ENCODE peak calls at places on chromosomes 12 and 14, in five cellular contexts. One of them, this sample, is unnamed.

GRCh38 chr12:57229041-57229633 is 374 bp upstream of the SHMT2 start:
- DNase-seq in cardiac fibroblast: no peak
- DNase-seq in lower lobe of right lung: no peak
- DNase-seq in kidney epithelial cell: no peak
- DNase-seq in GM06990: no peak
- DNase-seq in this sample: no peak

GRCh38 chr12:27870939-27871338 is 90.9 kb upstream of the MANSC4 start:
- DNase-seq in cardiac fibroblast: peak; percentile 43
- DNase-seq in lower lobe of right lung: no peak
- DNase-seq in kidney epithelial cell: no peak
- DNase-seq in GM06990: no peak
- DNase-seq in this sample: no peak

GRCh38 chr14:19823765-19824164 is 20.2 kb downstream of the OR4N2 start:
- DNase-seq in lower lobe of right lung: no peak
- DNase-seq in cardiac fibroblast: peak; percentile 47
- DNase-seq in kidney epithelial cell: no peak
- DNase-seq in GM06990: no peak
- DNase-seq in this sample: no peak

GRCh38 chr12:76242813-76243540 is 105.2 kb downstream of the BBS10 start:
- DNase-seq in GM06990: no peak
- DNase-seq in kidney epithelial cell: no peak
- DNase-seq in lower lobe of right lung: no peak
- DNase-seq in cardiac fibroblast: peak; percentile 65
- DNase-seq in this sample: no peak

GRCh38 chr12:130858084-130858483 is 13.8 kb upstream of the RAN start:
- DNase-seq in GM06990: no peak
- DNase-seq in cardiac fibroblast: no peak
- DNase-seq in lower lobe of right lung: no peak
- DNase-seq in kidney epithelial cell: no peak
- DNase-seq in this sample: no peak

GRCh38 chr12:74539261-74539660 is 1.6 kb downstream of the ATXN7L3B start:
- DNase-seq in kidney epithelial cell: no peak
- DNase-seq in lower lobe of right lung: no peak
- DNase-seq in cardiac fibroblast: no peak
- DNase-seq in GM06990: no peak
- DNase-seq in this sample: no peak

GRCh38 chr14:55532645-55533309 is 47.2 kb upstream of the KTN1 start:
- DNase-seq in GM06990: no peak
- DNase-seq in kidney epithelial cell: no peak
- DNase-seq in cardiac fibroblast: no peak
- DNase-seq in lower lobe of right lung: no peak
- DNase-seq in this sample: no peak

GRCh38 chr12:96482086-96482485 is 7.3 kb upstream of the CFAP54 start:
- DNase-seq in lower lobe of right lung: no peak
- DNase-seq in GM06990: no peak
- DNase-seq in kidney epithelial cell: no peak
- DNase-seq in cardiac fibroblast: no peak
- DNase-seq in this sample: no peak

GRCh38 chr12:124406043-124406442 is 111.2 kb downstream of the RFLNA start:
- DNase-seq in kidney epithelial cell: no peak
- DNase-seq in cardiac fibroblast: no peak
- DNase-seq in GM06990: no peak
- DNase-seq in lower lobe of right lung: no peak
- DNase-seq in this sample: no peak

GRCh38 chr14:20834899-20835298 is 32.3 kb upstream of the RNASE1 start:
- DNase-seq in kidney epithelial cell: no peak
- DNase-seq in GM06990: no peak
- DNase-seq in cardiac fibroblast: no peak
- DNase-seq in lower lobe of right lung: no peak
- DNase-seq in this sample: no peak

GRCh38 chr12:11981174-11981733 is 89.5 kb upstream of the BCL2L14 start:
- DNase-seq in GM06990: peak; percentile 80
- DNase-seq in cardiac fibroblast: peak; percentile 50
- DNase-seq in kidney epithelial cell: no peak
- DNase-seq in lower lobe of right lung: no peak
- DNase-seq in this sample: no peak

GRCh38 chr14:99257673-99258221 is 14.2 kb downstream of the BCL11B start:
- DNase-seq in kidney epithelial cell: no peak
- DNase-seq in cardiac fibroblast: no peak
- DNase-seq in GM06990: no peak
- DNase-seq in lower lobe of right lung: no peak
- DNase-seq in this sample: no peak

GRCh38 chr12:48105321-48105866 is 485 bp downstream of the SENP1 start:
- DNase-seq in GM06990: no peak
- DNase-seq in cardiac fibroblast: peak; percentile 43
- DNase-seq in lower lobe of right lung: no peak
- DNase-seq in kidney epithelial cell: no peak
- DNase-seq in this sample: no peak

GRCh38 chr12:42213954-42214426 is 24.1 kb downstream of the YAF2 start:
- DNase-seq in GM06990: no peak
- DNase-seq in kidney epithelial cell: no peak
- DNase-seq in cardiac fibroblast: peak; percentile 72
- DNase-seq in lower lobe of right lung: peak; percentile 67
- DNase-seq in this sample: peak; percentile 71

GRCh38 chr14:56789955-56790354 is 20.3 kb downstream of the OTX2 start:
- DNase-seq in cardiac fibroblast: no peak
- DNase-seq in lower lobe of right lung: no peak
- DNase-seq in kidney epithelial cell: no peak
- DNase-seq in GM06990: no peak
- DNase-seq in this sample: no peak

GRCh38 chr12:98594050-98594853 is 766 bp downstream of the SLC25A3 start:
- DNase-seq in cardiac fibroblast: peak; percentile 24
- DNase-seq in GM06990: no peak
- DNase-seq in lower lobe of right lung: peak; percentile 64
- DNase-seq in kidney epithelial cell: no peak
- DNase-seq in this sample: no peak

GRCh38 chr12:23083267-23083666 is 458.3 kb downstream of the ETNK1 start:
- DNase-seq in GM06990: no peak
- DNase-seq in kidney epithelial cell: peak; percentile 79
- DNase-seq in cardiac fibroblast: peak; percentile 96
- DNase-seq in lower lobe of right lung: no peak
- DNase-seq in this sample: peak; percentile 56

GRCh38 chr14:91946313-91947195 is 940 bp downstream of the FBLN5 start:
- DNase-seq in cardiac fibroblast: peak; percentile 48
- DNase-seq in GM06990: no peak
- DNase-seq in lower lobe of right lung: no peak
- DNase-seq in kidney epithelial cell: no peak
- DNase-seq in this sample: no peak

GRCh38 chr14:53526190-53526589 is 373.1 kb upstream of the DDHD1 start:
- DNase-seq in cardiac fibroblast: no peak
- DNase-seq in kidney epithelial cell: no peak
- DNase-seq in lower lobe of right lung: no peak
- DNase-seq in GM06990: no peak
- DNase-seq in this sample: no peak

GRCh38 chr12:84772281-84772680 is 140.3 kb downstream of the SLC6A15 start:
- DNase-seq in lower lobe of right lung: no peak
- DNase-seq in cardiac fibroblast: no peak
- DNase-seq in GM06990: no peak
- DNase-seq in kidney epithelial cell: no peak
- DNase-seq in this sample: no peak

GRCh38 chr14:79949906-79950305 is 261.4 kb downstream of the DIO2 start:
- DNase-seq in GM06990: no peak
- DNase-seq in cardiac fibroblast: peak; percentile 13
- DNase-seq in kidney epithelial cell: no peak
- DNase-seq in lower lobe of right lung: no peak
- DNase-seq in this sample: no peak

GRCh38 chr12:124082676-124083075 is 109.7 kb downstream of the ZNF664 start:
- DNase-seq in kidney epithelial cell: no peak
- DNase-seq in cardiac fibroblast: no peak
- DNase-seq in lower lobe of right lung: no peak
- DNase-seq in GM06990: no peak
- DNase-seq in this sample: no peak

GRCh38 chr14:68165274-68165843 is 345.8 kb downstream of the RAD51B start:
- DNase-seq in kidney epithelial cell: no peak
- DNase-seq in lower lobe of right lung: no peak
- DNase-seq in cardiac fibroblast: no peak
- DNase-seq in GM06990: no peak
- DNase-seq in this sample: no peak

GRCh38 chr12:2624543-2625266 is 170.1 kb upstream of the FKBP4 start:
- DNase-seq in kidney epithelial cell: no peak
- DNase-seq in cardiac fibroblast: peak; percentile 2
- DNase-seq in GM06990: no peak
- DNase-seq in lower lobe of right lung: no peak
- DNase-seq in this sample: no peak

GRCh38 chr14:68795602-68796417 is 2.9 kb upstream of the ZFP36L1 start:
- DNase-seq in kidney epithelial cell: no peak
- DNase-seq in lower lobe of right lung: peak; percentile 88
- DNase-seq in GM06990: peak; percentile 92
- DNase-seq in cardiac fibroblast: peak; percentile 87
- DNase-seq in this sample: no peak

GRCh38 chr12:77850698-77851097 is 20.0 kb downstream of the NAV3 start:
- DNase-seq in kidney epithelial cell: no peak
- DNase-seq in GM06990: no peak
- DNase-seq in cardiac fibroblast: no peak
- DNase-seq in lower lobe of right lung: no peak
- DNase-seq in this sample: no peak

GRCh38 chr12:52217223-52217622 is 15.8 kb upstream of the KRT7 start:
- DNase-seq in GM06990: no peak
- DNase-seq in kidney epithelial cell: no peak
- DNase-seq in lower lobe of right lung: peak; percentile 89
- DNase-seq in cardiac fibroblast: peak; percentile 56
- DNase-seq in this sample: no peak

DNA sequence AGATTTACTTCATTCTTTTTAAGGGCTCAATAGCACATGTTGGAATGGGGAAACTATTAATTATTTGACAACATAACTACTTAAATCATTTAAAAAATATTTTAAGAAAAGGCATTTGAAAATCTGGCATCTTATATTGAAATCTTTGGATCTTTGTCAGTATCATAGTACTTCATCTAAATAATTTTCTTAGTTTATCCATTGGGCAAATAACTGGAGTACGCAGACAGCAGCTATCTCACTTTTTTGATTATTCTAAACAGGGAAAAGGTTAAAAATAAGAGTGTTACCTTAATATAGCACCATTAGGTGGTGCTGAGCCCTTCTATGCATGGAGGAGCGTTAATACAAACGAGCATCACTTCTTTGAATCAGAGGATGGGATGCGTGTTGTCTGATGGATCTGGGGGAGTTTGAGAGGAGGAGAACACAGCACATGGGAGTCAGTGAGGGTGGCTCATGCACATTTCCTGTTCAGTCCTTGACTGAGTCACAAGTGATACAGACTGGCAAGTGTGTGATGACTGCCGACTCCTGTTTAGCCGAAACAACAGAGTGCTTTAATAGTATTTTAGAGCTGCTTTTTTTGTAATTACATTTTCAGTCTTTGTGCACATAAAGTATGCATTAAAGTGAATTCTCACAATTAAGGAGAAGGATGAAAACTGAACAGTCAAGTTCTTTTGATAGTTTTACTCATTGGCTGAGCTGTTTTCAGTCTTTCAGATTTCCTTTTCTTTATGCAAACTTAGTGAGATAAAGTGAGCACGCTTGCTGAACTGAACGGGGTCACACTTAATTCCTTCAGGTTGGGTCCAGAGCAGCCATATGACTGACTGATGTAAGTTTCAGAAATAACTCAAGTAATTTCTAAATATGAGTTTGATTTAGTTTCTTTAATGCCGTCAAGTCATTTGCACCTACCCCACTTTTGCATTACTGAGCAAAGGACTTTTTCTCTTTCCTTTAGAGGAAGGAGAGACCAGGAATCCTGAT is 92.7 kb downstream of the DIP2B start:
- DNase-seq in kidney epithelial cell: peak; percentile 67
- DNase-seq in cardiac fibroblast: peak; percentile 93
- DNase-seq in GM06990: peak; percentile 51
- DNase-seq in lower lobe of right lung: no peak
- DNase-seq in this sample: no peak
- H3K4me3 ChIP-seq in kidney epithelial cell: no peak overlapping the region
- H3K4me3 ChIP-seq in cardiac fibroblast: no peak overlapping the region
- H3K4me3 ChIP-seq in GM06990: peak overlapping the region; percentile 47
- H3K4me3 ChIP-seq in lower lobe of right lung: no peak overlapping the region
- H3K4me3 ChIP-seq in this sample: no peak overlapping the region

DNA sequence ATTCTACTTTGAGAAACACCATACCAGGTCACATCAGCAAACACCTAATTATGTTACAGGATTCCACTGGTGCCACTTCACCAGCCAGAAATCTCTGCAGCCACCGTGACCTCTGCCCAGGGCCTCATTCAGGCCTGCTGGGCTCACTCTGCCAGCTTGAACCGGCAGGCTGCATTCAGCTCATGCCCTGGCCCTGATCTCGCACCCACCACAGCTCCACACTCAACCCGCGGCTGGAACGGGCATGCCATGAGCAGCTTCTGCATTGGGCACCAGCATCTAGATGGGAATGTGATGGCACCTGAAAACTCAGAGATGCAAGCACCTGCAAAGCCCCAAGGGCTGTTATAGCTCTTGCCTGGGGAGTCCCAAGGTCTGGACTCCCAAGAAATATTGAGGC is 168.7 kb downstream of the DPY19L2 start:
- DNase-seq in cardiac fibroblast: no peak
- DNase-seq in lower lobe of right lung: no peak
- DNase-seq in GM06990: no peak
- DNase-seq in kidney epithelial cell: no peak
- DNase-seq in this sample: no peak
- TF ChIP-seq CTCF in cardiac fibroblast: no peak
- TF ChIP-seq CTCF in lower lobe of right lung: no peak
- TF ChIP-seq CTCF in GM06990: no peak
- TF ChIP-seq CTCF in kidney epithelial cell: no peak
- TF ChIP-seq CTCF in this sample: no peak

DNA sequence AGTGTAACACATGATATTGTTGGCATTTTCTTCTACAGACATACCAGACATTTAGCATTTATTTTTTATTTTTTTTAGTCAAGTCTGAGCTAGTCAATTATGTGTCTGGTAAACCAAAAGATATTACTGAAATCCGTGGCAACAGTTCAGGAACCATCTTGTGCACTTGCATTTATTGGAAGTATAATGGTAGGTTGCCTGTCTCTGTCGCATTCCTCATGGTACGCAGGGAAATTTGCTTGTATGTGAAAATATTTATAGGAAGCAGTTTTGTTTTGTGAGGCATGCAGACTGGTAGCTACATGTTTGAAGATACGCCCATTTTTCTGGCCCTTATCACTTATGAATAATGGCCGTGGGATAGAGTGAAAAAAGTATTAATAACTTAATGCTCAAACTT is 186.1 kb upstream of the SLC38A2 start:
- DNase-seq in cardiac fibroblast: no peak
- DNase-seq in GM06990: no peak
- DNase-seq in kidney epithelial cell: no peak
- DNase-seq in lower lobe of right lung: no peak
- DNase-seq in this sample: no peak
- H3K4me3 ChIP-seq in cardiac fibroblast: no peak overlapping the region
- H3K4me3 ChIP-seq in GM06990: no peak overlapping the region
- H3K4me3 ChIP-seq in kidney epithelial cell: no peak overlapping the region
- H3K4me3 ChIP-seq in lower lobe of right lung: no peak overlapping the region
- H3K4me3 ChIP-seq in this sample: no peak overlapping the region

GRCh38 chr12:104168596-104168995 is 30.6 kb upstream of the NFYB start:
- DNase-seq in cardiac fibroblast: no peak
- DNase-seq in lower lobe of right lung: no peak
- DNase-seq in GM06990: no peak
- DNase-seq in kidney epithelial cell: no peak
- DNase-seq in this sample: no peak

GRCh38 chr12:104172564-104172935 is 34.5 kb upstream of the NFYB start:
- DNase-seq in GM06990: no peak
- DNase-seq in lower lobe of right lung: no peak
- DNase-seq in cardiac fibroblast: no peak
- DNase-seq in kidney epithelial cell: no peak
- DNase-seq in this sample: no peak

GRCh38 chr12:104167519-104168458 is 29.8 kb upstream of the NFYB start:
- DNase-seq in kidney epithelial cell: no peak
- DNase-seq in lower lobe of right lung: no peak
- DNase-seq in GM06990: no peak
- DNase-seq in cardiac fibroblast: no peak
- DNase-seq in this sample: no peak

GRCh38 chr12:104175726-104176247 is 37.8 kb upstream of the NFYB start:
- DNase-seq in cardiac fibroblast: no peak
- DNase-seq in lower lobe of right lung: no peak
- DNase-seq in GM06990: no peak
- DNase-seq in kidney epithelial cell: no peak
- DNase-seq in this sample: no peak

GRCh38 chr12:104171785-104172563 is 34.0 kb upstream of the NFYB start:
- DNase-seq in cardiac fibroblast: no peak
- DNase-seq in lower lobe of right lung: no peak
- DNase-seq in GM06990: no peak
- DNase-seq in kidney epithelial cell: no peak
- DNase-seq in this sample: no peak
- TF ChIP-seq CTCF in cardiac fibroblast: no peak
- TF ChIP-seq CTCF in lower lobe of right lung: no peak
- TF ChIP-seq CTCF in GM06990: no peak
- TF ChIP-seq CTCF in kidney epithelial cell: no peak
- TF ChIP-seq CTCF in this sample: no peak